ENCODE peak calls at places on chromosomes 2 and 18, in eight cellular contexts. One of them, this sample, is unnamed.

GRCh38 chr2:230067990-230068657 is 600 bp downstream of the SLC16A14 start:
- DNase-seq in glomerular endothelial cell: no peak
- DNase-seq in mammary epithelial cell: peak
- DNase-seq in stimulated activated CD4-positive, alpha-beta T cell treated with anti-CD3 and anti-CD28 coated beads, Interleukin-1b, Interleukin-23, amount 100 ng/mL, for 48 hours: peak
- DNase-seq in T-cell: no peak
- DNase-seq in activated CD4-positive, alpha-beta T cell treated with anti-CD3 and anti-CD28 coated beads, Interleukin-2, amount 10 ng/mL, durations not matched to agents 7 days and 5 days: peak
- DNase-seq in GM04504: no peak
- DNase-seq in DMS79 treated with DMSO at 0.1 percent for 48 hours: peak
- DNase-seq in this sample: peak

GRCh38 chr2:122500316-122501105 is 745.1 kb downstream of the TSN start:
- DNase-seq in glomerular endothelial cell: no peak
- DNase-seq in mammary epithelial cell: no peak
- DNase-seq in stimulated activated CD4-positive, alpha-beta T cell treated with anti-CD3 and anti-CD28 coated beads, Interleukin-1b, Interleukin-23, amount 100 ng/mL, for 48 hours: no peak
- DNase-seq in T-cell: no peak
- DNase-seq in activated CD4-positive, alpha-beta T cell treated with anti-CD3 and anti-CD28 coated beads, Interleukin-2, amount 10 ng/mL, durations not matched to agents 7 days and 5 days: no peak
- DNase-seq in GM04504: no peak
- DNase-seq in DMS79 treated with DMSO at 0.1 percent for 48 hours: no peak
- DNase-seq in this sample: no peak

GRCh38 chr2:13968811-13969210 is 663.7 kb upstream of the LRATD1 start:
- DNase-seq in glomerular endothelial cell: no peak
- DNase-seq in mammary epithelial cell: no peak
- DNase-seq in stimulated activated CD4-positive, alpha-beta T cell treated with anti-CD3 and anti-CD28 coated beads, Interleukin-1b, Interleukin-23, amount 100 ng/mL, for 48 hours: no peak
- DNase-seq in T-cell: no peak
- DNase-seq in activated CD4-positive, alpha-beta T cell treated with anti-CD3 and anti-CD28 coated beads, Interleukin-2, amount 10 ng/mL, durations not matched to agents 7 days and 5 days: no peak
- DNase-seq in GM04504: peak
- DNase-seq in DMS79 treated with DMSO at 0.1 percent for 48 hours: no peak
- DNase-seq in this sample: no peak

GRCh38 chr2:196927318-196928225 is 1.1 kb upstream of the PGAP1 start:
- DNase-seq in glomerular endothelial cell: no peak
- DNase-seq in mammary epithelial cell: peak
- DNase-seq in stimulated activated CD4-positive, alpha-beta T cell treated with anti-CD3 and anti-CD28 coated beads, Interleukin-1b, Interleukin-23, amount 100 ng/mL, for 48 hours: peak
- DNase-seq in T-cell: no peak
- DNase-seq in activated CD4-positive, alpha-beta T cell treated with anti-CD3 and anti-CD28 coated beads, Interleukin-2, amount 10 ng/mL, durations not matched to agents 7 days and 5 days: peak
- DNase-seq in GM04504: peak
- DNase-seq in DMS79 treated with DMSO at 0.1 percent for 48 hours: peak
- DNase-seq in this sample: peak

GRCh38 chr2:178796079-178796677 is 11.0 kb downstream of the TTN start:
- DNase-seq in glomerular endothelial cell: peak
- DNase-seq in mammary epithelial cell: peak
- DNase-seq in stimulated activated CD4-positive, alpha-beta T cell treated with anti-CD3 and anti-CD28 coated beads, Interleukin-1b, Interleukin-23, amount 100 ng/mL, for 48 hours: no peak
- DNase-seq in T-cell: no peak
- DNase-seq in activated CD4-positive, alpha-beta T cell treated with anti-CD3 and anti-CD28 coated beads, Interleukin-2, amount 10 ng/mL, durations not matched to agents 7 days and 5 days: no peak
- DNase-seq in GM04504: peak
- DNase-seq in DMS79 treated with DMSO at 0.1 percent for 48 hours: peak
- DNase-seq in this sample: peak

GRCh38 chr2:25265802-25266201 is 75.9 kb downstream of the DNMT3A start:
- DNase-seq in glomerular endothelial cell: no peak
- DNase-seq in mammary epithelial cell: peak
- DNase-seq in stimulated activated CD4-positive, alpha-beta T cell treated with anti-CD3 and anti-CD28 coated beads, Interleukin-1b, Interleukin-23, amount 100 ng/mL, for 48 hours: no peak
- DNase-seq in T-cell: peak
- DNase-seq in activated CD4-positive, alpha-beta T cell treated with anti-CD3 and anti-CD28 coated beads, Interleukin-2, amount 10 ng/mL, durations not matched to agents 7 days and 5 days: no peak
- DNase-seq in GM04504: no peak
- DNase-seq in DMS79 treated with DMSO at 0.1 percent for 48 hours: peak
- DNase-seq in this sample: no peak

GRCh38 chr2:16012626-16013501 is 72.5 kb downstream of the MYCN start:
- DNase-seq in glomerular endothelial cell: no peak
- DNase-seq in mammary epithelial cell: peak
- DNase-seq in stimulated activated CD4-positive, alpha-beta T cell treated with anti-CD3 and anti-CD28 coated beads, Interleukin-1b, Interleukin-23, amount 100 ng/mL, for 48 hours: no peak
- DNase-seq in T-cell: no peak
- DNase-seq in activated CD4-positive, alpha-beta T cell treated with anti-CD3 and anti-CD28 coated beads, Interleukin-2, amount 10 ng/mL, durations not matched to agents 7 days and 5 days: no peak
- DNase-seq in GM04504: no peak
- DNase-seq in DMS79 treated with DMSO at 0.1 percent for 48 hours: peak
- DNase-seq in this sample: peak

GRCh38 chr2:4219571-4219970 is 516.2 kb downstream of the DCDC2C start:
- DNase-seq in glomerular endothelial cell: no peak
- DNase-seq in mammary epithelial cell: no peak
- DNase-seq in stimulated activated CD4-positive, alpha-beta T cell treated with anti-CD3 and anti-CD28 coated beads, Interleukin-1b, Interleukin-23, amount 100 ng/mL, for 48 hours: no peak
- DNase-seq in T-cell: no peak
- DNase-seq in activated CD4-positive, alpha-beta T cell treated with anti-CD3 and anti-CD28 coated beads, Interleukin-2, amount 10 ng/mL, durations not matched to agents 7 days and 5 days: no peak
- DNase-seq in GM04504: no peak
- DNase-seq in DMS79 treated with DMSO at 0.1 percent for 48 hours: no peak
- DNase-seq in this sample: no peak

GRCh38 chr2:181955010-181955409 is 30.6 kb upstream of the PPP1R1C start:
- DNase-seq in glomerular endothelial cell: peak
- DNase-seq in mammary epithelial cell: peak
- DNase-seq in stimulated activated CD4-positive, alpha-beta T cell treated with anti-CD3 and anti-CD28 coated beads, Interleukin-1b, Interleukin-23, amount 100 ng/mL, for 48 hours: no peak
- DNase-seq in T-cell: no peak
- DNase-seq in activated CD4-positive, alpha-beta T cell treated with anti-CD3 and anti-CD28 coated beads, Interleukin-2, amount 10 ng/mL, durations not matched to agents 7 days and 5 days: no peak
- DNase-seq in GM04504: peak
- DNase-seq in DMS79 treated with DMSO at 0.1 percent for 48 hours: no peak
- DNase-seq in this sample: no peak

GRCh38 chr2:58107803-58108710 is 61.5 kb downstream of the VRK2 start:
- DNase-seq in glomerular endothelial cell: peak
- DNase-seq in mammary epithelial cell: peak
- DNase-seq in stimulated activated CD4-positive, alpha-beta T cell treated with anti-CD3 and anti-CD28 coated beads, Interleukin-1b, Interleukin-23, amount 100 ng/mL, for 48 hours: no peak
- DNase-seq in T-cell: no peak
- DNase-seq in activated CD4-positive, alpha-beta T cell treated with anti-CD3 and anti-CD28 coated beads, Interleukin-2, amount 10 ng/mL, durations not matched to agents 7 days and 5 days: no peak
- DNase-seq in GM04504: peak
- DNase-seq in DMS79 treated with DMSO at 0.1 percent for 48 hours: no peak
- DNase-seq in this sample: no peak

GRCh38 chr2:145524303-145524702 is 1004.4 kb upstream of the ZEB2 start:
- DNase-seq in glomerular endothelial cell: no peak
- DNase-seq in mammary epithelial cell: no peak
- DNase-seq in stimulated activated CD4-positive, alpha-beta T cell treated with anti-CD3 and anti-CD28 coated beads, Interleukin-1b, Interleukin-23, amount 100 ng/mL, for 48 hours: no peak
- DNase-seq in T-cell: no peak
- DNase-seq in activated CD4-positive, alpha-beta T cell treated with anti-CD3 and anti-CD28 coated beads, Interleukin-2, amount 10 ng/mL, durations not matched to agents 7 days and 5 days: no peak
- DNase-seq in GM04504: no peak
- DNase-seq in DMS79 treated with DMSO at 0.1 percent for 48 hours: no peak
- DNase-seq in this sample: no peak

GRCh38 chr2:233091595-233092375 is 31.6 kb downstream of the INPP5D start:
- DNase-seq in glomerular endothelial cell: no peak
- DNase-seq in mammary epithelial cell: no peak
- DNase-seq in stimulated activated CD4-positive, alpha-beta T cell treated with anti-CD3 and anti-CD28 coated beads, Interleukin-1b, Interleukin-23, amount 100 ng/mL, for 48 hours: no peak
- DNase-seq in T-cell: no peak
- DNase-seq in activated CD4-positive, alpha-beta T cell treated with anti-CD3 and anti-CD28 coated beads, Interleukin-2, amount 10 ng/mL, durations not matched to agents 7 days and 5 days: no peak
- DNase-seq in GM04504: no peak
- DNase-seq in DMS79 treated with DMSO at 0.1 percent for 48 hours: no peak
- DNase-seq in this sample: no peak

GRCh38 chr2:199455533-199456382 is 2.0 kb downstream of the SATB2 start:
- DNase-seq in glomerular endothelial cell: no peak
- DNase-seq in mammary epithelial cell: peak
- DNase-seq in stimulated activated CD4-positive, alpha-beta T cell treated with anti-CD3 and anti-CD28 coated beads, Interleukin-1b, Interleukin-23, amount 100 ng/mL, for 48 hours: no peak
- DNase-seq in T-cell: no peak
- DNase-seq in activated CD4-positive, alpha-beta T cell treated with anti-CD3 and anti-CD28 coated beads, Interleukin-2, amount 10 ng/mL, durations not matched to agents 7 days and 5 days: no peak
- DNase-seq in GM04504: no peak
- DNase-seq in DMS79 treated with DMSO at 0.1 percent for 48 hours: peak
- DNase-seq in this sample: peak

GRCh38 chr2:168160897-168161296 is 86.5 kb downstream of the STK39 start:
- DNase-seq in glomerular endothelial cell: no peak
- DNase-seq in mammary epithelial cell: no peak
- DNase-seq in stimulated activated CD4-positive, alpha-beta T cell treated with anti-CD3 and anti-CD28 coated beads, Interleukin-1b, Interleukin-23, amount 100 ng/mL, for 48 hours: no peak
- DNase-seq in T-cell: no peak
- DNase-seq in activated CD4-positive, alpha-beta T cell treated with anti-CD3 and anti-CD28 coated beads, Interleukin-2, amount 10 ng/mL, durations not matched to agents 7 days and 5 days: peak
- DNase-seq in GM04504: no peak
- DNase-seq in DMS79 treated with DMSO at 0.1 percent for 48 hours: no peak
- DNase-seq in this sample: no peak

GRCh38 chr2:204401114-204401513 is 144.2 kb upstream of the PARD3B start:
- DNase-seq in glomerular endothelial cell: no peak
- DNase-seq in mammary epithelial cell: no peak
- DNase-seq in stimulated activated CD4-positive, alpha-beta T cell treated with anti-CD3 and anti-CD28 coated beads, Interleukin-1b, Interleukin-23, amount 100 ng/mL, for 48 hours: no peak
- DNase-seq in T-cell: no peak
- DNase-seq in activated CD4-positive, alpha-beta T cell treated with anti-CD3 and anti-CD28 coated beads, Interleukin-2, amount 10 ng/mL, durations not matched to agents 7 days and 5 days: no peak
- DNase-seq in GM04504: no peak
- DNase-seq in DMS79 treated with DMSO at 0.1 percent for 48 hours: no peak
- DNase-seq in this sample: no peak

GRCh38 chr2:105950521-105951389 is 206.0 kb downstream of the NCK2 start:
- DNase-seq in glomerular endothelial cell: no peak
- DNase-seq in mammary epithelial cell: no peak
- DNase-seq in stimulated activated CD4-positive, alpha-beta T cell treated with anti-CD3 and anti-CD28 coated beads, Interleukin-1b, Interleukin-23, amount 100 ng/mL, for 48 hours: peak
- DNase-seq in T-cell: no peak
- DNase-seq in activated CD4-positive, alpha-beta T cell treated with anti-CD3 and anti-CD28 coated beads, Interleukin-2, amount 10 ng/mL, durations not matched to agents 7 days and 5 days: no peak
- DNase-seq in GM04504: no peak
- DNase-seq in DMS79 treated with DMSO at 0.1 percent for 48 hours: no peak
- DNase-seq in this sample: no peak

GRCh38 chr2:38690499-38691420 is 24.8 kb downstream of the GALM start:
- DNase-seq in glomerular endothelial cell: peak
- DNase-seq in mammary epithelial cell: peak
- DNase-seq in stimulated activated CD4-positive, alpha-beta T cell treated with anti-CD3 and anti-CD28 coated beads, Interleukin-1b, Interleukin-23, amount 100 ng/mL, for 48 hours: peak
- DNase-seq in T-cell: no peak
- DNase-seq in activated CD4-positive, alpha-beta T cell treated with anti-CD3 and anti-CD28 coated beads, Interleukin-2, amount 10 ng/mL, durations not matched to agents 7 days and 5 days: no peak
- DNase-seq in GM04504: peak
- DNase-seq in DMS79 treated with DMSO at 0.1 percent for 48 hours: no peak
- DNase-seq in this sample: no peak

GRCh38 chr2:241363316-241363879 is 7.3 kb downstream of the FARP2 start:
- DNase-seq in glomerular endothelial cell: no peak
- DNase-seq in mammary epithelial cell: no peak
- DNase-seq in stimulated activated CD4-positive, alpha-beta T cell treated with anti-CD3 and anti-CD28 coated beads, Interleukin-1b, Interleukin-23, amount 100 ng/mL, for 48 hours: no peak
- DNase-seq in T-cell: no peak
- DNase-seq in activated CD4-positive, alpha-beta T cell treated with anti-CD3 and anti-CD28 coated beads, Interleukin-2, amount 10 ng/mL, durations not matched to agents 7 days and 5 days: no peak
- DNase-seq in GM04504: no peak
- DNase-seq in DMS79 treated with DMSO at 0.1 percent for 48 hours: no peak
- DNase-seq in this sample: no peak

GRCh38 chr2:132733119-132733518 is 63.1 kb upstream of the LYPD1 start:
- DNase-seq in glomerular endothelial cell: no peak
- DNase-seq in mammary epithelial cell: no peak
- DNase-seq in stimulated activated CD4-positive, alpha-beta T cell treated with anti-CD3 and anti-CD28 coated beads, Interleukin-1b, Interleukin-23, amount 100 ng/mL, for 48 hours: no peak
- DNase-seq in T-cell: no peak
- DNase-seq in activated CD4-positive, alpha-beta T cell treated with anti-CD3 and anti-CD28 coated beads, Interleukin-2, amount 10 ng/mL, durations not matched to agents 7 days and 5 days: no peak
- DNase-seq in GM04504: no peak
- DNase-seq in DMS79 treated with DMSO at 0.1 percent for 48 hours: no peak
- DNase-seq in this sample: no peak

GRCh38 chr2:38076710-38077430 is 919 bp upstream of the CYP1B1 start:
- DNase-seq in glomerular endothelial cell: no peak
- DNase-seq in mammary epithelial cell: peak
- DNase-seq in stimulated activated CD4-positive, alpha-beta T cell treated with anti-CD3 and anti-CD28 coated beads, Interleukin-1b, Interleukin-23, amount 100 ng/mL, for 48 hours: peak
- DNase-seq in T-cell: no peak
- DNase-seq in activated CD4-positive, alpha-beta T cell treated with anti-CD3 and anti-CD28 coated beads, Interleukin-2, amount 10 ng/mL, durations not matched to agents 7 days and 5 days: peak
- DNase-seq in GM04504: peak
- DNase-seq in DMS79 treated with DMSO at 0.1 percent for 48 hours: peak
- DNase-seq in this sample: peak

GRCh38 chr2:16739778-16740581 is 74.3 kb upstream of the CYRIA start:
- DNase-seq in glomerular endothelial cell: no peak
- DNase-seq in mammary epithelial cell: peak
- DNase-seq in stimulated activated CD4-positive, alpha-beta T cell treated with anti-CD3 and anti-CD28 coated beads, Interleukin-1b, Interleukin-23, amount 100 ng/mL, for 48 hours: no peak
- DNase-seq in T-cell: no peak
- DNase-seq in activated CD4-positive, alpha-beta T cell treated with anti-CD3 and anti-CD28 coated beads, Interleukin-2, amount 10 ng/mL, durations not matched to agents 7 days and 5 days: no peak
- DNase-seq in GM04504: no peak
- DNase-seq in DMS79 treated with DMSO at 0.1 percent for 48 hours: no peak
- DNase-seq in this sample: no peak

GRCh38 chr2:199903111-199903510 is 8.0 kb upstream of the C2orf69 start:
- DNase-seq in glomerular endothelial cell: no peak
- DNase-seq in mammary epithelial cell: no peak
- DNase-seq in stimulated activated CD4-positive, alpha-beta T cell treated with anti-CD3 and anti-CD28 coated beads, Interleukin-1b, Interleukin-23, amount 100 ng/mL, for 48 hours: no peak
- DNase-seq in T-cell: no peak
- DNase-seq in activated CD4-positive, alpha-beta T cell treated with anti-CD3 and anti-CD28 coated beads, Interleukin-2, amount 10 ng/mL, durations not matched to agents 7 days and 5 days: no peak
- DNase-seq in GM04504: no peak
- DNase-seq in DMS79 treated with DMSO at 0.1 percent for 48 hours: no peak
- DNase-seq in this sample: no peak

GRCh38 chr2:82636411-82637020 is 1822.6 kb downstream of the SUCLG1 start:
- DNase-seq in glomerular endothelial cell: no peak
- DNase-seq in mammary epithelial cell: peak
- DNase-seq in stimulated activated CD4-positive, alpha-beta T cell treated with anti-CD3 and anti-CD28 coated beads, Interleukin-1b, Interleukin-23, amount 100 ng/mL, for 48 hours: no peak
- DNase-seq in T-cell: no peak
- DNase-seq in activated CD4-positive, alpha-beta T cell treated with anti-CD3 and anti-CD28 coated beads, Interleukin-2, amount 10 ng/mL, durations not matched to agents 7 days and 5 days: no peak
- DNase-seq in GM04504: peak
- DNase-seq in DMS79 treated with DMSO at 0.1 percent for 48 hours: no peak
- DNase-seq in this sample: no peak

GRCh38 chr18:22734812-22735627 is 198.1 kb upstream of the RBBP8 start:
- DNase-seq in glomerular endothelial cell: no peak
- DNase-seq in mammary epithelial cell: no peak
- DNase-seq in stimulated activated CD4-positive, alpha-beta T cell treated with anti-CD3 and anti-CD28 coated beads, Interleukin-1b, Interleukin-23, amount 100 ng/mL, for 48 hours: no peak
- DNase-seq in T-cell: no peak
- DNase-seq in activated CD4-positive, alpha-beta T cell treated with anti-CD3 and anti-CD28 coated beads, Interleukin-2, amount 10 ng/mL, durations not matched to agents 7 days and 5 days: no peak
- DNase-seq in GM04504: no peak
- DNase-seq in DMS79 treated with DMSO at 0.1 percent for 48 hours: no peak
- DNase-seq in this sample: no peak

GRCh38 chr2:128369126-128369555 is 50.5 kb upstream of the HS6ST1 start:
- DNase-seq in glomerular endothelial cell: no peak
- DNase-seq in mammary epithelial cell: no peak
- DNase-seq in stimulated activated CD4-positive, alpha-beta T cell treated with anti-CD3 and anti-CD28 coated beads, Interleukin-1b, Interleukin-23, amount 100 ng/mL, for 48 hours: no peak
- DNase-seq in T-cell: no peak
- DNase-seq in activated CD4-positive, alpha-beta T cell treated with anti-CD3 and anti-CD28 coated beads, Interleukin-2, amount 10 ng/mL, durations not matched to agents 7 days and 5 days: no peak
- DNase-seq in GM04504: no peak
- DNase-seq in DMS79 treated with DMSO at 0.1 percent for 48 hours: no peak
- DNase-seq in this sample: no peak

GRCh38 chr18:58272779-58273500 is 228.9 kb downstream of the NEDD4L start:
- DNase-seq in glomerular endothelial cell: no peak
- DNase-seq in mammary epithelial cell: no peak
- DNase-seq in stimulated activated CD4-positive, alpha-beta T cell treated with anti-CD3 and anti-CD28 coated beads, Interleukin-1b, Interleukin-23, amount 100 ng/mL, for 48 hours: no peak
- DNase-seq in T-cell: no peak
- DNase-seq in activated CD4-positive, alpha-beta T cell treated with anti-CD3 and anti-CD28 coated beads, Interleukin-2, amount 10 ng/mL, durations not matched to agents 7 days and 5 days: no peak
- DNase-seq in GM04504: no peak
- DNase-seq in DMS79 treated with DMSO at 0.1 percent for 48 hours: no peak
- DNase-seq in this sample: no peak

GRCh38 chr2:237964578-237965404 is 2.0 kb upstream of the UBE2F start:
- DNase-seq in glomerular endothelial cell: no peak
- DNase-seq in mammary epithelial cell: no peak
- DNase-seq in stimulated activated CD4-positive, alpha-beta T cell treated with anti-CD3 and anti-CD28 coated beads, Interleukin-1b, Interleukin-23, amount 100 ng/mL, for 48 hours: no peak
- DNase-seq in T-cell: no peak
- DNase-seq in activated CD4-positive, alpha-beta T cell treated with anti-CD3 and anti-CD28 coated beads, Interleukin-2, amount 10 ng/mL, durations not matched to agents 7 days and 5 days: no peak
- DNase-seq in GM04504: no peak
- DNase-seq in DMS79 treated with DMSO at 0.1 percent for 48 hours: no peak
- DNase-seq in this sample: no peak

GRCh38 chr2:161954103-161954502 is 119.9 kb downstream of the DPP4 start:
- DNase-seq in glomerular endothelial cell: no peak
- DNase-seq in mammary epithelial cell: no peak
- DNase-seq in stimulated activated CD4-positive, alpha-beta T cell treated with anti-CD3 and anti-CD28 coated beads, Interleukin-1b, Interleukin-23, amount 100 ng/mL, for 48 hours: no peak
- DNase-seq in T-cell: peak
- DNase-seq in activated CD4-positive, alpha-beta T cell treated with anti-CD3 and anti-CD28 coated beads, Interleukin-2, amount 10 ng/mL, durations not matched to agents 7 days and 5 days: peak
- DNase-seq in GM04504: no peak
- DNase-seq in DMS79 treated with DMSO at 0.1 percent for 48 hours: no peak
- DNase-seq in this sample: no peak

This sample was measured in NCI-H1105 treated with DMSO at 0.1 percent for 48 hours.